ENCODE peak calls at places on chromosomes 16 and 17, in ten cellular contexts. W is CD4-positive, alpha-beta memory T cell; E is choroid plexus epithelial cell; Q is non-pigmented ciliary epithelial cell; T is KG1; Z is AG08395; Y is frontal cortex; S is NCI-H748 treated with DMSO at 0.1 percent for 48 hours; D is AG20443; L is activated T-cell treated with anti-CD3 and anti-CD28 coated beads, Interleukin-2, amount 50 U/mL, for 48 hours. N is an unnamed sample.

GRCh38 chr17:37673386-37673785 is 30.1 kb upstream of the DDX52 start:
- DNase-seq in W (no peak), Z (peak), T (no peak), L (no peak), Y (no peak), S (no peak), Q (no peak), E (no peak), D (no peak), N (no peak)

GRCh38 chr16:78929798-78930197 is 670.7 kb downstream of the MAF start:
- DNase-seq in D (no peak), Z (no peak), W (no peak), T (no peak), E (no peak), S (no peak), Q (no peak), L (no peak), Y (no peak), N (no peak)

GRCh38 chr17:58686980-58687379 is 4.9 kb downstream of the TEX14 start:
- DNase-seq in W (no peak), T (no peak), Z (no peak), L (no peak), E (peak), Q (no peak), Y (no peak), S (no peak), D (no peak), N (no peak)

GRCh38 chr17:82178499-82179290 is 33.9 kb downstream of the CCDC57 start:
- DNase-seq in Q (no peak), E (no peak), T (no peak), D (no peak), L (no peak), W (no peak), Z (no peak), Y (no peak), S (no peak), N (no peak)

GRCh38 chr16:60107920-60108319 is 1373.8 kb upstream of the GOT2 start:
- DNase-seq in Q (no peak), L (no peak), Y (no peak), W (no peak), S (no peak), Z (no peak), E (no peak), T (no peak), D (no peak), N (no peak)

GRCh38 chr16:85088570-85089214 is 23.6 kb downstream of the CIBAR2 start:
- DNase-seq in W (no peak), Y (no peak), Q (no peak), E (no peak), S (no peak), D (no peak), Z (no peak), T (no peak), L (no peak), N (no peak)

GRCh38 chr16:85602402-85602801 is 10.7 kb upstream of the GSE1 start:
- DNase-seq in L (no peak), W (no peak), E (no peak), D (no peak), Z (no peak), S (no peak), T (no peak), Y (no peak), Q (no peak), N (no peak)

GRCh38 chr16:65641049-65641448 is 519.2 kb upstream of the CDH11 start:
- DNase-seq in W (no peak), Y (no peak), E (no peak), S (no peak), Z (no peak), Q (no peak), L (no peak), D (no peak), T (no peak), N (no peak)

GRCh38 chr16:64475627-64476351 is 646.1 kb downstream of the CDH11 start:
- DNase-seq in Q (no peak), E (peak), W (no peak), S (no peak), D (no peak), T (no peak), Z (no peak), L (no peak), Y (no peak), N (peak)

GRCh38 chr16:57380671-57381462 is 8.6 kb downstream of the CX3CL1 start:
- DNase-seq in S (no peak), L (peak), T (peak), W (no peak), E (peak), Y (no peak), D (no peak), Z (no peak), Q (no peak), N (peak)

GRCh38 chr16:85123891-85124635 is 11.8 kb upstream of the CIBAR2 start:
- DNase-seq in T (no peak), Z (peak), S (no peak), Q (no peak), E (peak), Y (no peak), D (peak), L (no peak), W (no peak), N (peak)

GRCh38 chr17:77566151-77566550 is 392.4 kb upstream of the TNRC6C start:
- DNase-seq in L (no peak), Y (no peak), D (no peak), W (no peak), Q (no peak), E (no peak), T (no peak), Z (no peak), S (no peak), N (no peak)

GRCh38 chr16:54121084-54121483 is 165.5 kb downstream of the IRX3 start:
- DNase-seq in Z (no peak), T (no peak), L (no peak), D (no peak), Y (no peak), S (no peak), W (no peak), E (no peak), Q (no peak), N (no peak)

GRCh38 chr17:78568494-78569115 is 8.6 kb downstream of the DNAH17 start:
- DNase-seq in E (peak), L (no peak), Y (no peak), T (no peak), Q (no peak), Z (no peak), W (no peak), S (no peak), D (no peak), N (no peak)

GRCh38 chr17:81976332-81977210 is 858 bp upstream of the ASPSCR1 start:
- DNase-seq in Y (no peak), S (peak), Z (no peak), W (no peak), Q (no peak), D (no peak), T (no peak), E (no peak), L (peak), N (no peak)

GRCh38 chr16:59632266-59632855 is 898.2 kb upstream of the GOT2 start:
- DNase-seq in E (peak), D (peak), S (no peak), Y (no peak), Q (peak), T (no peak), Z (peak), W (no peak), L (no peak), N (peak)

GRCh38 chr16:13077816-13078215 is 176.4 kb downstream of the SHISA9 start:
- DNase-seq in L (no peak), T (no peak), Y (no peak), E (no peak), D (no peak), Q (no peak), W (no peak), S (no peak), Z (no peak), N (no peak)

GRCh38 chr17:4899341-4900230 is at the start of gene C17orf107:
- DNase-seq in W (peak), D (peak), Q (peak), S (peak), Y (peak), Z (peak), T (no peak), E (peak), L (peak), N (peak)

GRCh38 chr17:48262982-48263586 is 155.5 kb downstream of the SNX11 start:
- DNase-seq in Q (no peak), W (peak), S (peak), L (no peak), Y (no peak), T (no peak), Z (no peak), E (peak), D (no peak), N (no peak)

GRCh38 chr16:1309888-1310831 is 724 bp downstream of the UBE2I start:
- DNase-seq in Q (no peak), S (no peak), D (peak), W (peak), Z (peak), E (peak), Y (no peak), T (no peak), L (peak), N (peak)

GRCh38 chr17:51580869-51581268 is 320.5 kb downstream of the UTP18 start:
- DNase-seq in L (no peak), D (no peak), T (peak), Y (no peak), Q (no peak), S (no peak), Z (no peak), E (no peak), W (no peak), N (no peak)

GRCh38 chr16:88515405-88515804 is 54.8 kb upstream of the ZC3H18 start:
- DNase-seq in D (no peak), L (no peak), Y (no peak), S (no peak), Z (no peak), T (no peak), Q (no peak), W (no peak), E (no peak), N (no peak)

GRCh38 chr17:49565948-49566491 is 9.7 kb upstream of the NXPH3 start:
- DNase-seq in T (no peak), Z (no peak), E (peak), W (no peak), Y (no peak), D (no peak), L (peak), Q (no peak), S (no peak), N (no peak)

GRCh38 chr17:44314869-44315661 is 6.7 kb downstream of the RUNDC3A start:
- DNase-seq in D (peak), Y (peak), E (no peak), Q (no peak), T (no peak), W (peak), L (peak), Z (peak), S (peak), N (peak)

GRCh38 chr16:46859719-46860152 is 24.4 kb upstream of the GPT2 start:
- DNase-seq in S (no peak), E (peak), W (no peak), T (no peak), Y (no peak), L (peak), Z (peak), D (peak), Q (peak), N (peak)

GRCh38 chr16:19583665-19584300 is 28.3 kb downstream of the VPS35L start:
- DNase-seq in W (peak), D (peak), L (peak), T (no peak), Y (no peak), Z (peak), S (peak), Q (no peak), E (peak), N (peak)

GRCh38 chr17:79325707-79326106 is 251.1 kb downstream of the ENGASE start:
- DNase-seq in Z (peak), S (no peak), Q (no peak), D (peak), L (no peak), T (no peak), W (no peak), Y (no peak), E (peak), N (peak)

N was measured in brain microvascular endothelial cell.